ENCODE peak calls at places on chromosome 14, in seven cellular contexts. O, K, I, X, F, C and R are unnamed samples. For H3K36me3, the result is how much of the 10 kb centered on the place peaks cover.

GRCh38 chr14:79281244-79282199 is 929.8 kb downstream of the DIO2 start:
- DNase-seq in O (no peak), K (no peak), I (no peak), X (no peak), F (no peak), C (no peak), R (no peak)

GRCh38 chr14:99118046-99118721 is 153.8 kb downstream of the BCL11B start:
- DNase-seq in O (peak), K (no peak), I (no peak), X (peak), F (no peak), C (no peak), R (no peak)

GRCh38 chr14:89190779-89191513 is 226.1 kb downstream of the FOXN3 start:
- DNase-seq in O (no peak), K (peak), I (no peak), X (no peak), F (no peak), C (no peak), R (no peak)

GRCh38 chr14:61145903-61146411 is 135.2 kb downstream of the TMEM30B start:
- DNase-seq in O (no peak), K (no peak), I (no peak), X (peak), F (peak), C (peak), R (no peak)

GRCh38 chr14:37779480-37779879 is 184.1 kb downstream of the TTC6 start:
- DNase-seq in O (no peak), K (no peak), I (no peak), X (no peak), F (no peak), C (no peak), R (no peak)

GRCh38 chr14:77889971-77890442 is 90.1 kb downstream of the ADCK1 start:
- DNase-seq in O (no peak), K (no peak), I (no peak), X (no peak), F (peak), C (peak), R (no peak)

GRCh38 chr14:56821177-56821576 is 10.9 kb upstream of the OTX2 start:
- DNase-seq in O (no peak), K (no peak), I (no peak), X (no peak), F (no peak), C (no peak), R (no peak)

GRCh38 chr14:77832301-77832700 is 32.4 kb downstream of the ADCK1 start:
- DNase-seq in O (no peak), K (no peak), I (no peak), X (no peak), F (no peak), C (no peak), R (no peak)

GRCh38 chr14:20468773-20469241 is 399 bp upstream of the PNP start:
- DNase-seq in O (no peak), K (peak), I (no peak), X (peak), F (no peak), C (no peak), R (peak)

GRCh38 chr14:90970167-90970600 is 90.3 kb downstream of the RPS6KA5 start:
- DNase-seq in O (no peak), K (no peak), I (peak), X (no peak), F (no peak), C (peak), R (no peak)

GRCh38 chr14:85319998-85320397 is 209.9 kb upstream of the FLRT2 start:
- DNase-seq in O (no peak), K (no peak), I (no peak), X (no peak), F (peak), C (peak), R (no peak)

GRCh38 chr14:105045710-105046326 is 19.4 kb downstream of the GPR132 start:
- DNase-seq in O (peak), K (peak), I (peak), X (peak), F (peak), C (peak), R (peak)

GRCh38 chr14:65073605-65074201 is 28.6 kb downstream of the MAX start:
- DNase-seq in O (no peak), K (no peak), I (no peak), X (no peak), F (no peak), C (no peak), R (no peak)

GRCh38 chr14:90091393-90091792 is 29.6 kb downstream of the KCNK13 start:
- DNase-seq in O (no peak), K (no peak), I (no peak), X (no peak), F (peak), C (peak), R (no peak)

GRCh38 chr14:47675489-47676300 is at the start of gene MDGA2:
- DNase-seq in O (no peak), K (peak), I (peak), X (no peak), F (peak), C (no peak), R (no peak)

GRCh38 chr14:90714811-90715210 is 101.4 kb downstream of the TTC7B start:
- DNase-seq in O (no peak), K (no peak), I (no peak), X (no peak), F (peak), C (no peak), R (no peak)

GRCh38 chr14:64654931-64655330 is 49.3 kb upstream of the PLEKHG3 start:
- DNase-seq in O (no peak), K (no peak), I (no peak), X (no peak), F (peak), C (no peak), R (peak)

GRCh38 chr14:78310263-78310662 is 140.1 kb downstream of the NRXN3 start:
- DNase-seq in O (no peak), K (peak), I (no peak), X (no peak), F (no peak), C (no peak), R (no peak)

GRCh38 chr14:53525608-53526007 is 372.5 kb upstream of the DDHD1 start:
- DNase-seq in O (no peak), K (no peak), I (no peak), X (no peak), F (no peak), C (no peak), R (no peak)

GRCh38 chr14:44971459-44971858 is 9.5 kb downstream of the TOGARAM1 start:
- DNase-seq in O (no peak), K (no peak), I (no peak), X (no peak), F (no peak), C (no peak), R (no peak)

GRCh38 chr14:25132094-25132493 is 82.1 kb upstream of the STXBP6 start:
- DNase-seq in O (no peak), K (no peak), I (no peak), X (no peak), F (no peak), C (no peak), R (no peak)

GRCh38 chr14:73173092-73173735 is 36.9 kb downstream of the PSEN1 start:
- DNase-seq in O (no peak), K (no peak), I (peak), X (no peak), F (peak), C (peak), R (no peak)

GRCh38 chr14:77985235-77985634 is 184.9 kb upstream of the NRXN3 start:
- DNase-seq in O (no peak), K (no peak), I (no peak), X (no peak), F (peak), C (no peak), R (no peak)

GRCh38 chr14:101444116-101444515 is 117.2 kb upstream of the DIO3 start:
- DNase-seq in O (no peak), K (no peak), I (no peak), X (no peak), F (no peak), C (peak), R (no peak)

GRCh38 chr14:75018684-75019083 is 16.0 kb downstream of the EIF2B2 start:
- DNase-seq in O (no peak), K (no peak), I (no peak), X (no peak), F (no peak), C (peak), R (peak)
- H3K36me3 ChIP-seq in O (half or more), K (under half), I (half or more), X (under half), F (under half), C (under half), R (under half)

DNA sequence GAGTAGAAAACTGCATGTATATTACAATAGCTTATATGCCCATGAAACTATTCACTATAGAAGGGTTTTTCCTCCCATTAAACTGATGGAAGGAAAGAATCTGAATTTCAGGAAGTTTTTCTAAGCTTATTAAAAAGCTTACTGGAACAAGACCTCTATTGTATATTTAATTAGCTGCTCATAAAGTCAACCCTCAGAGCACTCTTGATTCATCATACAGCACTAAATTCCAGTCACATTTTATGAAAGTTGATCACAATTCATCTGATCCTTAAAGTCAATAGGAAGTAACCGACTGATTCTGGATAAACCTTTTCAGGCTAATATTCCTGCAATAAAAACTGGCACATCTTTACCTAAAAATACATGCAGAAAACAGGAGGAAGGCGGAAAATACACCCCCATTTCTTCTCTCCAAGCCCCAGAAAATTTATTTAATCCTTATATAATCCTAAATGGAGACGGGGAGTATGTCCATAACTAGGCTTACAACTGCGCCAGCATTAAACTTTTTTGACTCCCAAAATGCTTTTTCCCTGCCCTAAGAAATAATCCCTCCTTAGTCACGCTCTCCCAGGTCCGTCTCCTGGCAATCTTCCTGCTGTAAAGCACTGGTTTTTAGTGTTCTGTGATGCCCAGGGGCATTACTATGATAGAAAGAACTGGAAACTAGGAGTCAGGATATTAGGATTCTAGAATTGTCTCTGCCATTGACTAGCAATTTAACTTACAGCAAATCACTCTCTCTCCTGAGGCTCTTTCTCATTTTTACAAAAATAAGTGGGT is 35.2 kb downstream of the DICER1 start:
- DNase-seq in O (no peak), K (no peak), I (no peak), X (no peak), F (no peak), C (peak), R (no peak)
- H3K36me3 ChIP-seq in O (under half), K (under half), I (half or more), X (under half), F (under half), C (under half), R (under half)

DNA sequence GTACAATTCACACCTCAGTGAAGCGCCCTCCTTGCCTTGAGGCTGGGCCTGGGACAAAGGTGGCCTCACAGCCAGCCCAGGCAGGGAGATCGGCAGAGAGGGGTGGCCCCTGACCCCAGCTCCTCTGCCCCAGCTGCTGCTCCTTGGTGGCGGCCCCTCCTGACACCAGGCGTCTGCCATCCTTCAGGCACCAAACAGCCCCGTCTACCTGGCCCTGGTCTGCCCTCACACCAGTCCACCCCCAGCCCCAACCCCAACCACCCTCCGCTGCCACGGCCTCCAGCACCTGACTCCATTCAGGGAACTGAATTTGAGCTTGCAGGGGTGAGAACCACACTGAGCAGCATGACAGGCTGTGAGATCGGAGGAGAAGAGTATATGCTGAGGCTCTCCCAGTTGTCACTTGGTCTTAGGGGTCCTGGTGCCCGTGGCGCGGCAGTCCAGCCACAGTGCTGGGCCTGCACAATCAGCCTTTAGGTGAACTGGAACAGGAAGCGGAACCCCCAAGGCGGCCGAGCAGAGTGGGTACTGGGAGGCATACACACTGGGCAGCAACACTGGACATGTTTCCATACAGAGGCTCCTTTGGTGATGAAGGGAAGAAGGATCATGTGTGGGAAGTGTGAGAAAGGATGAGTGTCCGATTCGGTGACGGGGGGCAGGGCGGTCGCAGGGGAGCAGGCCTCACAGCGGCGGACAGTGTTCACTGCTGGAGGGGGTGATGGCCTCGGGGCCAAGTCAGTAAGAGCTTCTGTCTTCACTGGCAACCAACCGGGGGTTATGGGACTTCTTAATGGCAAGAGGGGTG is 18.7 kb downstream of the ZFYVE21 start:
- DNase-seq in O (peak), K (no peak), I (no peak), X (no peak), F (no peak), C (no peak), R (no peak)
- H3K36me3 ChIP-seq in O (under half), K (under half), I (under half), X (under half), F (under half), C (under half), R (under half)

GRCh38 chr14:30597496-30597895 is 24.6 kb upstream of the SCFD1 start:
- DNase-seq in O (no peak), K (no peak), I (no peak), X (no peak), F (no peak), C (no peak), R (no peak)
- H3K36me3 ChIP-seq in O (under half), K (under half), I (half or more), X (under half), F (under half), C (half or more), R (under half)